ENCODE peak calls at places on chromosomes 11 and 22, in seven cellular contexts. W, N, L, B, H, U and Y are unnamed samples.

GRCh38 chr22:37848587-37849088 is 581 bp upstream of the EIF3L start:
- DNase-seq in W (peak), N (no peak), L (no peak), B (no peak), H (peak), U (peak), Y (peak)

GRCh38 chr11:127564803-127565202 is 564.2 kb upstream of the KIRREL3 start:
- DNase-seq in W (no peak), N (no peak), L (no peak), B (no peak), H (no peak), U (no peak), Y (no peak)

GRCh38 chr11:121630041-121630440 is 177.3 kb upstream of the SORL1-AS1 start:
- DNase-seq in W (peak), N (no peak), L (no peak), B (no peak), H (peak), U (peak), Y (peak)

GRCh38 chr22:19062139-19062789 is 59.9 kb downstream of the DGCR2 start:
- DNase-seq in W (no peak), N (no peak), L (peak), B (no peak), H (no peak), U (no peak), Y (no peak)

GRCh38 chr11:124329787-124330478 is 9.9 kb upstream of the OR8D2 start:
- DNase-seq in W (no peak), N (no peak), L (no peak), B (no peak), H (no peak), U (peak), Y (peak)

GRCh38 chr22:42086051-42086450 is 4.5 kb downstream of the NDUFA6 start:
- DNase-seq in W (no peak), N (no peak), L (no peak), B (no peak), H (no peak), U (no peak), Y (no peak)

GRCh38 chr11:57167125-57167839 is 14.5 kb upstream of the LRRC55 start:
- DNase-seq in W (no peak), N (no peak), L (no peak), B (no peak), H (no peak), U (no peak), Y (peak)

GRCh38 chr22:45007946-45008852 is 1.6 kb downstream of the PHF21B start:
- DNase-seq in W (peak), N (peak), L (no peak), B (peak), H (no peak), U (no peak), Y (no peak)

GRCh38 chr11:81135570-81135969 is 1598.1 kb downstream of the FAM181B start:
- DNase-seq in W (no peak), N (no peak), L (no peak), B (no peak), H (no peak), U (no peak), Y (no peak)

GRCh38 chr11:61697093-61697492 is 16.9 kb downstream of the DAGLA start:
- DNase-seq in W (no peak), N (no peak), L (no peak), B (no peak), H (peak), U (no peak), Y (no peak)

GRCh38 chr11:10497371-10498021 is 42.4 kb downstream of the AMPD3 start:
- DNase-seq in W (no peak), N (no peak), L (peak), B (no peak), H (no peak), U (no peak), Y (no peak)

GRCh38 chr22:23649071-23649501 is 17.0 kb upstream of the DRICH1 start:
- DNase-seq in W (no peak), N (no peak), L (no peak), B (no peak), H (no peak), U (no peak), Y (no peak)

GRCh38 chr11:116691779-116692178 is 81.0 kb downstream of the BUD13 start:
- DNase-seq in W (peak), N (peak), L (no peak), B (peak), H (peak), U (peak), Y (peak)

GRCh38 chr11:45458269-45458668 is 172.1 kb upstream of the SYT13 start:
- DNase-seq in W (no peak), N (no peak), L (no peak), B (no peak), H (no peak), U (no peak), Y (no peak)

GRCh38 chr11:95994340-95994728 is 70.4 kb upstream of the MTMR2 start:
- DNase-seq in W (no peak), N (no peak), L (no peak), B (no peak), H (no peak), U (no peak), Y (no peak)

GRCh38 chr11:118916842-118917388 is 8.8 kb downstream of the BCL9L start:
- DNase-seq in W (peak), N (no peak), L (peak), B (peak), H (no peak), U (peak), Y (peak)

GRCh38 chr11:108019870-108020540 is 11.3 kb downstream of the CUL5 start:
- DNase-seq in W (peak), N (no peak), L (no peak), B (no peak), H (no peak), U (peak), Y (peak)

GRCh38 chr11:113908107-113908506 is 3.5 kb downstream of the HTR3B start:
- DNase-seq in W (no peak), N (no peak), L (no peak), B (no peak), H (no peak), U (no peak), Y (no peak)

GRCh38 chr11:10784229-10785145 is 24.2 kb downstream of the EIF4G2 start:
- DNase-seq in W (peak), N (no peak), L (no peak), B (no peak), H (no peak), U (peak), Y (peak)

GRCh38 chr22:17489101-17489500 is 74.2 kb upstream of the SLC25A18 start:
- DNase-seq in W (no peak), N (no peak), L (no peak), B (no peak), H (no peak), U (no peak), Y (no peak)

GRCh38 chr11:106070606-106071005 is 6.5 kb downstream of the KBTBD3 start:
- DNase-seq in W (peak), N (no peak), L (no peak), B (no peak), H (no peak), U (peak), Y (no peak)

GRCh38 chr22:28817919-28818859 is 17.8 kb upstream of the XBP1 start:
- DNase-seq in W (no peak), N (no peak), L (no peak), B (peak), H (no peak), U (no peak), Y (no peak)

GRCh38 chr22:49973018-49973965 is 12.7 kb downstream of the PIM3 start:
- DNase-seq in W (peak), N (no peak), L (no peak), B (no peak), H (no peak), U (peak), Y (peak)

GRCh38 chr11:135033545-135033944 is 621.5 kb upstream of the B3GAT1 start:
- DNase-seq in W (peak), N (no peak), L (no peak), B (peak), H (peak), U (no peak), Y (no peak)

GRCh38 chr11:59918987-59919589 is 19.1 kb upstream of the OOSP1 start:
- DNase-seq in W (peak), N (peak), L (no peak), B (peak), H (peak), U (peak), Y (peak)

GRCh38 chr22:48153726-48154125 is 1391.3 kb downstream of the TBC1D22A start:
- DNase-seq in W (no peak), N (no peak), L (no peak), B (no peak), H (no peak), U (no peak), Y (no peak)

GRCh38 chr11:61963282-61964057 is 4.0 kb downstream of the FTH1 start:
- DNase-seq in W (peak), N (no peak), L (no peak), B (no peak), H (no peak), U (peak), Y (no peak)

GRCh38 chr22:46681010-46681409 is 57.0 kb downstream of the CERK start:
- DNase-seq in W (no peak), N (peak), L (no peak), B (no peak), H (no peak), U (no peak), Y (no peak)

GRCh38 chr22:39556970-39557811 is 13.4 kb upstream of the CACNA1I start:
- DNase-seq in W (peak), N (peak), L (no peak), B (peak), H (no peak), U (no peak), Y (no peak)

GRCh38 chr11:57399221-57399620 is 8.8 kb upstream of the PRG2 start:
- DNase-seq in W (no peak), N (no peak), L (no peak), B (no peak), H (peak), U (no peak), Y (no peak)

GRCh38 chr11:33935466-33935865 is 43.6 kb upstream of the LMO2 start:
- DNase-seq in W (no peak), N (no peak), L (no peak), B (no peak), H (no peak), U (no peak), Y (no peak)

DNA sequence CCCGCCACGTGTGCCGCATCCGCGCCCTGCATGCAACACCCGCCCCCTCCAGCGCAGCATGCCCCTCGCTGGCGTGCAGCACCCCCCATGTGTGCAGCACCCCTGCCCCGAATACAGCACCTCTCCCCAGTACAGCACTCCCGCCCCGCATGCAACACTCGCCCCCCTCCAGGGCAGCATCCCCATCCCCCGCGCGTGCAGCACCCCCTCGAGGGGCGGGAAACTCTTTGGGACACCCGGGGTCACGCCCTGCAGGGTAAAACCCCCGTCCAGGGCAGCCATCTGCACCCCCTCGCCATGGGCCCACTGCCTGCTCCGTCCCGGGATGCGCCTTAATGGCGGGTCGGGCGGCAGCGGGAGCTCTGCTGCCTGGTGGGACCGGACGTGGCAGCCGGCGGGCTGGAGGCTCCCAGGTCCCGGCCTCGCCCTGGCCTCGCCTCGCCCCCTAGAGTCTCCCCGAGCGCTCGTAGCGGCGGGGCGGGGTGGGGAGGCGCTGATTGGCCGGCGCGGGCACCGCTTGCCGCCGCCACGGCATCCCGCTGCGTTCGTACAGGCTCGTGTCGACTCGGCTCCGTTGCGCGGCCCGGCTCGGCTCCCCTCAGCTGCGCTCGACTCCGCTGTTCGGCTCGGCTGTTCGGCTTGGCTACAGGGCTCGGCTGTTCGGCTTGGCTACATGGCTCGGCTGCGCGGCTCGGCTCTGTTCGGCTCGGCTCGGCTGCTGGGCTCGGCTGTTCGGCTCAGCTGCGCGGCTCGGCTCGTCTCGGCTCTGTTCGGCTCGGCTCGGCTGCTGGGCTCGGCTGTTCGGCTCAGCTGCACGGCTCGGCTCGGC is 417 bp upstream of the BRSK2 start:
- DNase-seq in W (peak), N (peak), L (peak), B (peak), H (peak), U (peak), Y (peak)
- TF ChIP-seq CTCF in W (peak), N (peak), L (no peak), B (no peak), H (peak), U (no peak), Y (peak)

DNA sequence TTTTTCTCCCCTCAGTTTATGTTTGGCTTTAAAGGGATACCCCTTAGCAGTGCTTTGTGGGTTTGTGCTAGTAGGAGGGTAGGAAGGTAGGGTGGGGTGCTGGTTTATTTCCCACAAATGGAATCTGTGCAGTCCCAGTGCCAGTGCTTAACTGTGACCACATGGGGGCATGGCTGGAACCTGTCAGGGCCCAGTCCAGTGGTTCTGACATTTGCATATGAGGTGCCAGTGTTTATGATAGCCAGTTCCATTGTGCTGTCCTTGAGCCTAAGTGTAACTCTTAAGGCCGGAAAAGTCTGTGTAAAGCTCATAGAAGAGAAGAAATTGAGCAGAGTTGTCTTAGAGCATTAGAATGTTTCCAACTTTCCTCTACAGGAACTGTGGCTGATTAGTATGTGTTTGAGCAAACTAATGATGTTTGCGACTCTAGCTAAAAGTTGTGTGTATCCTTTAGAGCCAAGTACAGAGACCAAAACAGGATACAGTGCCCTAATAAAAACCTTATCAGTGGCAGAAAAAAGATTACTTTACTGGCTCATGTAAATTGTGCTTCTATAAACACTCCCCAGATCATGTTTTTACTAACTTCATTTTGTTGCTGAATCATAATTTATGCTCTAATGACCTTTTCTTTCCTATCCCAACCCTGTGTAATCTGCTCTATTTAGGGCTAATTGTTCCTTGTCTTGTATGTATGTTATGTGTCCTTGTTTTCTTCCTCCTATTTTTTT is 38.1 kb downstream of the DIXDC1 start:
- DNase-seq in W (no peak), N (no peak), L (no peak), B (no peak), H (no peak), U (no peak), Y (no peak)
- TF ChIP-seq CTCF in W (no peak), N (no peak), L (peak), B (no peak), H (no peak), U (peak), Y (peak)

DNA sequence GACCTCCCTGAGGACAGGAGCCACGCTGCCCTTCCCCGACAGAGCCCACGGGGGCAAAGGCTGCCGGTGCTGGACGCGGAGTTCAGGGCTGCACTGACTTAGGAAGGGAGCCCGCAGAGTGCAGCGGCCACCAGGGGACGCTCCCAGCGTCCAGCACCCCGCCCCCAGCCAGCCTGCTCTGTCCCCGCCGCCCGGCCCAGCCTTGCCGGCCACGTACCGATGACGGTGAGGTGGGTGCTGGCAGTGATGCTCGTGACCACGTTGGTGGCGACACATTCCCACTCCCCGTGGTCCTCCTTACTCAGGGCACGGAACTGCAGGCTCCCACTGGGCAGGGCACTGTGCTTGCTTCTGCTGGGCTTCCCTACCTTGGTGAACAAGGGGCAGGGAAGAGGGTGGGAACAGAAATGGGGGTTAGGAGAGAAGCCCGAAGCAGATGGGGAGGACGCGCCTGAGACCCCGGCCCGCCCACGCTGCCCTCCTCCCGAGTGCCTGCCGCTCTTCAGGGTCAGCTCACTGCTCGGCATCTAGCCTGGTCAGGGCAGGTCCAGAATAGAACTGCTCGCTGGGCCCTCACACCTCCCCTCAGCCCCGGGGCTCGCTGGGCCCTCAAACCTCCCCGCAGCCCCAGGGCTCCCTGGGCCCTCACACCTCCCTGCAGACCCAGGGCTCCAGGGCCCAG is 25.9 kb downstream of the IGSF9B start:
- DNase-seq in W (no peak), N (peak), L (no peak), B (peak), H (no peak), U (no peak), Y (peak)
- TF ChIP-seq CTCF in W (peak), N (peak), L (no peak), B (peak), H (peak), U (peak), Y (peak)

GRCh38 chr11:131037873-131038272 is 121.6 kb upstream of the SNX19 start:
- DNase-seq in W (peak), N (no peak), L (no peak), B (no peak), H (no peak), U (no peak), Y (no peak)
- TF ChIP-seq CTCF in W (no peak), N (no peak), L (no peak), B (no peak), H (no peak), U (peak), Y (peak)